ENCODE peak calls at places on chromosomes 12 and 14, in seven cellular contexts. One of them, this sample, is unnamed.

GRCh38 chr14:75295491-75296338 is 17.1 kb downstream of the FOS start:
- DNase-seq in HCT116: no peak
- DNase-seq in Caco-2: peak; percentile 88
- DNase-seq in A549: peak; percentile 82
- DNase-seq in fibroblast of lung: peak; percentile 72
- DNase-seq in IMR-90: peak; percentile 64
- DNase-seq in CD8-positive, alpha-beta T cell: peak; percentile 67
- DNase-seq in this sample: peak; percentile 64

GRCh38 chr12:32824596-32824995 is 68.9 kb upstream of the YARS2 start:
- DNase-seq in Caco-2: no peak
- DNase-seq in HCT116: no peak
- DNase-seq in IMR-90: no peak
- DNase-seq in A549: no peak
- DNase-seq in fibroblast of lung: no peak
- DNase-seq in CD8-positive, alpha-beta T cell: no peak
- DNase-seq in this sample: no peak

GRCh38 chr12:6833189-6833890 is 5.1 kb downstream of the P3H3 start:
- DNase-seq in HCT116: no peak
- DNase-seq in fibroblast of lung: no peak
- DNase-seq in Caco-2: no peak
- DNase-seq in IMR-90: peak; percentile 30
- DNase-seq in A549: no peak
- DNase-seq in CD8-positive, alpha-beta T cell: no peak
- DNase-seq in this sample: no peak

GRCh38 chr12:6925239-6925542 is 2.6 kb upstream of the ATN1 start:
- DNase-seq in IMR-90: no peak
- DNase-seq in CD8-positive, alpha-beta T cell: no peak
- DNase-seq in fibroblast of lung: no peak
- DNase-seq in A549: no peak
- DNase-seq in Caco-2: no peak
- DNase-seq in HCT116: no peak
- DNase-seq in this sample: no peak

GRCh38 chr12:117857632-117858274 is 111.0 kb downstream of the KSR2 start:
- DNase-seq in HCT116: no peak
- DNase-seq in IMR-90: peak; percentile 22
- DNase-seq in A549: peak; percentile 79
- DNase-seq in fibroblast of lung: peak; percentile 28
- DNase-seq in CD8-positive, alpha-beta T cell: peak; percentile 15
- DNase-seq in Caco-2: peak; percentile 58
- DNase-seq in this sample: no peak

GRCh38 chr14:64708148-64709004 is 4.2 kb downstream of the PLEKHG3 start:
- DNase-seq in fibroblast of lung: no peak
- DNase-seq in HCT116: no peak
- DNase-seq in Caco-2: peak; percentile 69
- DNase-seq in A549: peak; percentile 50
- DNase-seq in CD8-positive, alpha-beta T cell: no peak
- DNase-seq in IMR-90: peak; percentile 44
- DNase-seq in this sample: peak; percentile 91

GRCh38 chr14:68782091-68782981 is 10.5 kb downstream of the ZFP36L1 start:
- DNase-seq in Caco-2: no peak
- DNase-seq in IMR-90: no peak
- DNase-seq in CD8-positive, alpha-beta T cell: no peak
- DNase-seq in fibroblast of lung: no peak
- DNase-seq in A549: no peak
- DNase-seq in HCT116: no peak
- DNase-seq in this sample: no peak

GRCh38 chr12:95253386-95253785 is 35.8 kb downstream of the VEZT start:
- DNase-seq in A549: no peak
- DNase-seq in Caco-2: no peak
- DNase-seq in IMR-90: no peak
- DNase-seq in HCT116: no peak
- DNase-seq in CD8-positive, alpha-beta T cell: no peak
- DNase-seq in fibroblast of lung: no peak
- DNase-seq in this sample: no peak

GRCh38 chr14:32226051-32226450 is 23.0 kb upstream of the RNU6-8 start:
- DNase-seq in HCT116: no peak
- DNase-seq in fibroblast of lung: no peak
- DNase-seq in IMR-90: no peak
- DNase-seq in CD8-positive, alpha-beta T cell: no peak
- DNase-seq in Caco-2: no peak
- DNase-seq in A549: no peak
- DNase-seq in this sample: no peak

GRCh38 chr12:29041621-29042020 is 107.5 kb upstream of the FAR2 start:
- DNase-seq in Caco-2: peak; percentile 41
- DNase-seq in IMR-90: peak; percentile 76
- DNase-seq in A549: peak; percentile 27
- DNase-seq in fibroblast of lung: peak; percentile 84
- DNase-seq in CD8-positive, alpha-beta T cell: no peak
- DNase-seq in HCT116: peak; percentile 36
- DNase-seq in this sample: peak; percentile 61

GRCh38 chr14:100841445-100842403 is 15.8 kb downstream of the MEG3 start:
- DNase-seq in CD8-positive, alpha-beta T cell: no peak
- DNase-seq in HCT116: no peak
- DNase-seq in A549: no peak
- DNase-seq in fibroblast of lung: no peak
- DNase-seq in IMR-90: no peak
- DNase-seq in Caco-2: no peak
- DNase-seq in this sample: no peak

GRCh38 chr14:95085321-95085720 is 72.0 kb downstream of the DICER1 start:
- DNase-seq in IMR-90: no peak
- DNase-seq in HCT116: no peak
- DNase-seq in fibroblast of lung: no peak
- DNase-seq in Caco-2: no peak
- DNase-seq in CD8-positive, alpha-beta T cell: no peak
- DNase-seq in A549: no peak
- DNase-seq in this sample: no peak

GRCh38 chr12:42873401-42873800 is 283.9 kb upstream of the PRICKLE1 start:
- DNase-seq in A549: peak; percentile 57
- DNase-seq in Caco-2: no peak
- DNase-seq in IMR-90: peak; percentile 57
- DNase-seq in fibroblast of lung: no peak
- DNase-seq in CD8-positive, alpha-beta T cell: no peak
- DNase-seq in HCT116: no peak
- DNase-seq in this sample: no peak

GRCh38 chr12:119819322-119819721 is 57.8 kb downstream of the CIT start:
- DNase-seq in IMR-90: no peak
- DNase-seq in fibroblast of lung: no peak
- DNase-seq in A549: no peak
- DNase-seq in HCT116: no peak
- DNase-seq in Caco-2: no peak
- DNase-seq in CD8-positive, alpha-beta T cell: no peak
- DNase-seq in this sample: no peak

GRCh38 chr12:131828671-131829350 is 618 bp downstream of the MMP17 start:
- DNase-seq in fibroblast of lung: no peak
- DNase-seq in IMR-90: no peak
- DNase-seq in Caco-2: no peak
- DNase-seq in CD8-positive, alpha-beta T cell: no peak
- DNase-seq in HCT116: no peak
- DNase-seq in A549: peak; percentile 70
- DNase-seq in this sample: no peak

GRCh38 chr14:95510804-95511203 is 5.6 kb downstream of the SYNE3 start:
- DNase-seq in IMR-90: no peak
- DNase-seq in HCT116: no peak
- DNase-seq in A549: no peak
- DNase-seq in Caco-2: no peak
- DNase-seq in CD8-positive, alpha-beta T cell: no peak
- DNase-seq in fibroblast of lung: no peak
- DNase-seq in this sample: no peak

GRCh38 chr12:12531194-12531593 is 31.5 kb downstream of the DUSP16 start:
- DNase-seq in fibroblast of lung: no peak
- DNase-seq in CD8-positive, alpha-beta T cell: no peak
- DNase-seq in A549: no peak
- DNase-seq in HCT116: no peak
- DNase-seq in IMR-90: no peak
- DNase-seq in Caco-2: no peak
- DNase-seq in this sample: no peak

GRCh38 chr12:12527820-12528296 is 34.8 kb downstream of the DUSP16 start:
- DNase-seq in A549: no peak
- DNase-seq in fibroblast of lung: no peak
- DNase-seq in IMR-90: no peak
- DNase-seq in CD8-positive, alpha-beta T cell: no peak
- DNase-seq in Caco-2: no peak
- DNase-seq in HCT116: no peak
- DNase-seq in this sample: no peak

GRCh38 chr12:12528361-12529092 is 34.1 kb downstream of the DUSP16 start:
- DNase-seq in HCT116: no peak
- DNase-seq in Caco-2: no peak
- DNase-seq in fibroblast of lung: no peak
- DNase-seq in IMR-90: no peak
- DNase-seq in CD8-positive, alpha-beta T cell: no peak
- DNase-seq in A549: no peak
- DNase-seq in this sample: no peak

GRCh38 chr12:12533238-12533829 is 29.3 kb downstream of the DUSP16 start:
- DNase-seq in HCT116: no peak
- DNase-seq in fibroblast of lung: no peak
- DNase-seq in IMR-90: no peak
- DNase-seq in Caco-2: peak; percentile 79
- DNase-seq in A549: peak; percentile 43
- DNase-seq in CD8-positive, alpha-beta T cell: no peak
- DNase-seq in this sample: peak; percentile 82

DNA sequence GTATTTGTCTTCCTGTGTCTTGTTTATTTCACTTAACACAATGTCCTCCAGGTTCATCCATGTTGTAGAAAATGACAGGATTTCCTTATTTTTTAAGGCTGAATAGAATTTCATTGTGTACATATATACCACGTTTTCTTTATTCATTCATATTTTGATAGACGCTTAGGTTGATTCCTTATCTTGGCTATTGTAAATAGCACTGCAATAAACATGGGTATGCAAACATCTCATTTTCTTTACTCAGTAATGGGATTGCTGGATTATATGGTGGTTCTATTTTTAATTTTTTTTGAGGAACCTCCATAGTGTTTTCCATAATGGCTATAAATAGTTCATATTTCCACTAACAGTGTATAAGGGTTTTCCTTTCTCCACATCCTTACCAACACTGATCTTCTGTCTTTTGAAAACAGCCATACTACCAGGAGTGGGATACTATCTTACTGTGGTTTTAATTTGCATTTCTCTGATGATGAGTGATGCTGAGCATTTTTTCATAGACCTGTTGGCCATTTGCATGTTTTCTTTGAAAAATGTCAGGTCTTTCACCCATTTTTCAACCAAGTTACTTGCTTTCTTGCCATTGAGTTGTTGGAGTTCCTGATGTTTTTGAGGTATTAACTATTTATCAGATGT is 32.8 kb downstream of the DUSP16 start:
- DNase-seq in HCT116: no peak
- DNase-seq in A549: no peak
- DNase-seq in fibroblast of lung: no peak
- DNase-seq in Caco-2: no peak
- DNase-seq in CD8-positive, alpha-beta T cell: no peak
- DNase-seq in IMR-90: no peak
- DNase-seq in this sample: no peak
- H3K4me1 ChIP-seq in HCT116: peaks cover 18% of the 10 kb centered on the region
- H3K4me1 ChIP-seq in A549: peaks cover 30% of the 10 kb centered on the region
- H3K4me1 ChIP-seq in fibroblast of lung: no peaks in the 10 kb centered on the region
- H3K4me1 ChIP-seq in Caco-2: peaks cover 83% of the 10 kb centered on the region
- H3K4me1 ChIP-seq in CD8-positive, alpha-beta T cell: peaks cover 18% of the 10 kb centered on the region
- H3K4me1 ChIP-seq in IMR-90: peaks cover 4% of the 10 kb centered on the region
- H3K4me1 ChIP-seq in this sample: peaks cover 17% of the 10 kb centered on the region

DNA sequence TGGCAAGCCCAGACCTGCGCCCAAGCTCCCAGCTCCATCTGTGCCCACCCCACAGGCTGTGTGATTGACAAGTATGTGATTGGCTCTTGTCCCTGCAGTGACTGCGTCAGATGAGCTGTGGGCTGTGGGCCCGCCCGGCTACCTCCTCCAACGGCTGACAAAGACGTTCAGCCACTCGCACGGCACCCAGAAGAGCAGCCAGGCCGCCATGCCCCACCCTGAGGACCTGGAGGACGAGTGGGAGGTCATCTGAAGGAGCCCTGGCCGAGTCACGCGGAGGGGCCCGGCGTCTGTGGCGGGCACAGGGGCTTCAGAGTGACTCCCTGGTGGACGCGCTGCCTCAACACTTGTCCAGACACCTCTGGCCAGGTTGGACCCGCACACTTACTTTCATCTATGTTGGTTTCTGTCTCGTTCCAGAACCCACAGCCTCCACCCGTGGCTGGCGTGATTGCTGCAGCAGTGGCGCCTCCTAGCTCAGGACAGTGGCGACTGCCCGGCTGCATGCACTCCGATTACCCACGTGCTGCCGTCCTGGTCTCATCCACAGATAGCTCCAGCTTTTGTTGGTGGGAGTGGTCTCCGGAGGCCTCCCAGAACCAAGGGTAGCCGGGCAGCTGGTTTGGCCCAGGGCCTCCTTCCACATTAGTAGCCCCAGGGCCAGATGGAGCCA is 11.4 kb downstream of the ANKRD9 start:
- DNase-seq in Caco-2: peak; percentile 35
- DNase-seq in fibroblast of lung: no peak
- DNase-seq in HCT116: no peak
- DNase-seq in CD8-positive, alpha-beta T cell: no peak
- DNase-seq in A549: peak; percentile 32
- DNase-seq in IMR-90: no peak
- DNase-seq in this sample: no peak
- TF ChIP-seq CTCF in Caco-2: peak; percentile 32
- TF ChIP-seq CTCF in fibroblast of lung: no peak
- TF ChIP-seq CTCF in HCT116: peak; percentile 16
- TF ChIP-seq CTCF in CD8-positive, alpha-beta T cell: no peak
- TF ChIP-seq CTCF in A549: peak; percentile 21
- TF ChIP-seq CTCF in IMR-90: no peak
- TF ChIP-seq CTCF in this sample: peak; percentile 53

DNA sequence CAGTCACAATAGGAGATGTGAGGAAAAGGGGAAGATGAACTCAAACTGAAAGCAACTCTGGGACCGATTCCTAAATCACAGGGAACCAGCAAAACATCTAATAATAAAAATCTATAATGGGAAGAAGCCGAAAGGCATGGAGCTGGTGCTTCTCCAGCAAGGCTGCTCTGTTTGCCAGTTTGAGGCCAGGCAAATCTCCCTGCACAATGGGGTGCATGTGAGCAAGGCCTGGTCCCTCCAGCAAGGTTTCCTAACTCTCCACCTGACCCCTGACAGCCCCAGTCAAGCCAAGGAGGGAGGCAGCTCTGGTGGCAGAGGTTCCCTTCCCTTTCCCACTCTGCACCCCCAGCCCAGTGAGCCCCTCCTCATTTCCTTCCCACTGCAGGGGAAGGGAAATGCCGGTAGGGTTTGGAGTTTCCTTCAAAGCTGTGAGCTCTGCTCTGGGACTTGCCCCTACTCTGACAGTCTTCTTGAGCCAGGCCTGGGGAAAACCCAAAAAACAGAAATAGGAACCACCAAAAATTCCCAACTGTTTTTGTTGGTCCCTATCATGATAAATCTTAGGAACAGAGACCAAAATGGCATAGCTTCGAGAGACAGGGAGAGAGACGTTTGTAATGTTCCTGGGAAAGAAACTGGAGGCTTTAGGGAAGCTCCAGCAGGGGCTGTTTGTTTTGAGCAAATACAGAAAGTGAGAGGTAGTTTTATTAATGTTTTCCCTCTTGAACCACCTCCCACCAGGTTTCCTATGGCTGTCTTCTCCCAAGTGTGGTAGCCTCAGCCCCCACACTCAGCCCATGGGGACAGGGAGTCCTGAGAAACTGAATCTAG is 34.6 kb downstream of the FMNL3 start:
- DNase-seq in IMR-90: no peak
- DNase-seq in CD8-positive, alpha-beta T cell: no peak
- DNase-seq in A549: no peak
- DNase-seq in HCT116: no peak
- DNase-seq in Caco-2: no peak
- DNase-seq in fibroblast of lung: no peak
- DNase-seq in this sample: no peak
- H3K4me1 ChIP-seq in IMR-90: peaks cover 37% of the 10 kb centered on the region
- H3K4me1 ChIP-seq in CD8-positive, alpha-beta T cell: peaks cover 74% of the 10 kb centered on the region
- H3K4me1 ChIP-seq in A549: no peaks in the 10 kb centered on the region
- H3K4me1 ChIP-seq in HCT116: no peaks in the 10 kb centered on the region
- H3K4me1 ChIP-seq in Caco-2: no peaks in the 10 kb centered on the region
- H3K4me1 ChIP-seq in fibroblast of lung: peaks cover 23% of the 10 kb centered on the region
- H3K4me1 ChIP-seq in this sample: no peaks in the 10 kb centered on the region

GRCh38 chr12:105534068-105534467 is 203.6 kb downstream of the C12orf75 start:
- DNase-seq in Caco-2: no peak
- DNase-seq in fibroblast of lung: no peak
- DNase-seq in HCT116: no peak
- DNase-seq in A549: no peak
- DNase-seq in IMR-90: no peak
- DNase-seq in CD8-positive, alpha-beta T cell: no peak
- DNase-seq in this sample: no peak
- TF ChIP-seq CTCF in Caco-2: no peak
- TF ChIP-seq CTCF in fibroblast of lung: no peak
- TF ChIP-seq CTCF in HCT116: no peak
- TF ChIP-seq CTCF in A549: no peak
- TF ChIP-seq CTCF in IMR-90: no peak
- TF ChIP-seq CTCF in CD8-positive, alpha-beta T cell: no peak
- TF ChIP-seq CTCF in this sample: no peak